ENCODE peak calls at places on chromosomes 2 and 18, in six cellular contexts. F is GM12878, I is K562, H is WTC11, G is HepG2, L is H1. E is an unnamed sample.

GRCh38 chr2:223970343-223971128 is 13.3 kb downstream of the MRPL44 start:
- DNase-seq in F (no peak), I (peak), H (no peak), G (peak), L (no peak), E (peak)

GRCh38 chr2:143936758-143937562 is 583.0 kb downstream of the ZEB2 start:
- DNase-seq in F (no peak), I (no peak), H (peak), G (no peak), L (peak), E (peak)

GRCh38 chr2:67686254-67686653 is 289.1 kb downstream of the ETAA1 start:
- DNase-seq in F (no peak), I (no peak), H (no peak), G (no peak), L (no peak), E (no peak)

GRCh38 chr2:207711750-207712487 is 479 bp downstream of the CCNYL1 start:
- DNase-seq in F (no peak), I (peak), H (peak), G (no peak), L (no peak), E (peak)

GRCh38 chr2:29519996-29520395 is 401.4 kb downstream of the ALK start:
- DNase-seq in F (no peak), I (no peak), H (no peak), G (no peak), L (no peak), E (no peak)

GRCh38 chr2:11179196-11179595 is 23.9 kb downstream of the SLC66A3 start:
- DNase-seq in F (no peak), I (no peak), H (no peak), G (no peak), L (no peak), E (no peak)

GRCh38 chr2:223477318-223477717 is 124.8 kb downstream of the SCG2 start:
- DNase-seq in F (no peak), I (no peak), H (no peak), G (no peak), L (no peak), E (no peak)

GRCh38 chr2:95110395-95110794 is 11.2 kb downstream of the MRPS5 start:
- DNase-seq in F (no peak), I (no peak), H (no peak), G (no peak), L (no peak), E (no peak)

GRCh38 chr18:55152801-55153200 is 193.5 kb upstream of the CCDC68 start:
- DNase-seq in F (no peak), I (no peak), H (no peak), G (no peak), L (no peak), E (no peak)

GRCh38 chr2:88724643-88725332 is 33.3 kb downstream of the RPIA start:
- DNase-seq in F (no peak), I (no peak), H (no peak), G (no peak), L (no peak), E (no peak)

GRCh38 chr18:44973282-44973681 is 292.6 kb downstream of the SETBP1 start:
- DNase-seq in F (no peak), I (no peak), H (no peak), G (no peak), L (no peak), E (peak)

GRCh38 chr2:188853307-188853706 is 120.9 kb upstream of the COL3A1 start:
- DNase-seq in F (no peak), I (no peak), H (no peak), G (no peak), L (no peak), E (no peak)

GRCh38 chr2:194514281-194514680 is 1142.7 kb upstream of the SLC39A10 start:
- DNase-seq in F (no peak), I (no peak), H (no peak), G (no peak), L (no peak), E (no peak)

GRCh38 chr2:55493220-55493619 is 26.3 kb upstream of the CFAP36 start:
- DNase-seq in F (no peak), I (no peak), H (no peak), G (no peak), L (no peak), E (no peak)

DNA sequence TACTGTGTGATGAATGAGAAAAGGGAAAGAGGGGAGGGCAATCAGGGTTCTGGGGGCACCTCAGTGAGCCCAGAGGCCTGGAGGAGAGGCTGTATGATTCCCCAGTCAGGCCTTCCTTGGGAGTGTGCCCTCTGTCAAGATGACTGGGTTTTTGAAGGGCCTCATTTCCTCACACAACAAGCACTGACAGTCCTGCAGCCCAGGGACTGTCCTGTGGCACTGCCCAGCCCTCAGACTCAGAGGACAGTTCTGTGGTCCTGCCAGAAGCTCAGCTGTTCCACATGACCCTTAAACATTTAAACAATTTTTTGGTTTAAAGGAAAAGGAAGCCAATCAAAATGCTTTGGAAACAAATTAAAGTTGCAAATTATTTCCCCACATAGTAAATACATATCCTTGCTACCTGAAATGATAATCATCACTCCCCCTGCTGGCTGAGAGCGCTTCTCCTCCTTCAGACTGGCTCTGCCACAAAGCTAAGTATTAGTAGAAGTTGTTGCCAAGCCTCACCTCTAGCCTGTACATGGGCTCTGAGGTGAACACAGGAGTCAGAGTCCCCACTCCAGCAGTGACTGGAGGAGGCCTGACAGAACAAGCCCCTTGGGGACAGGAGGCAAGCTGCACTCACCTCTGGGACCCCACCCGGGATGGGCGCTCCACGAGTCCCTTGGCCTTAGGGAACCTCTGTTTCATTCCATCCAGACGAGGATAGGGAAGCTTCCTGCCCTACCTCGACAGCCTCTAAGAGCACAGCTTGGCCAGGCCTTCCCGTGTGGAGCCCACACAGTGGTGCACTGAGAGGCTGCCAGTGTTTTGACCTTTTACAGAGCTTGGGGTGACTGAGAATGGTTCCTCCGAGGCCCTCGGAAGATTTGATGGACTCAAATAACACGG is 91.2 kb upstream of the SMAD7 start:
- DNase-seq in F (no peak), I (no peak), H (peak), G (peak), L (no peak), E (peak)
- TF ChIP-seq CREB1 in F (no peak), I (no peak), H (no peak), G (no peak), L (no peak), E (no peak)

DNA sequence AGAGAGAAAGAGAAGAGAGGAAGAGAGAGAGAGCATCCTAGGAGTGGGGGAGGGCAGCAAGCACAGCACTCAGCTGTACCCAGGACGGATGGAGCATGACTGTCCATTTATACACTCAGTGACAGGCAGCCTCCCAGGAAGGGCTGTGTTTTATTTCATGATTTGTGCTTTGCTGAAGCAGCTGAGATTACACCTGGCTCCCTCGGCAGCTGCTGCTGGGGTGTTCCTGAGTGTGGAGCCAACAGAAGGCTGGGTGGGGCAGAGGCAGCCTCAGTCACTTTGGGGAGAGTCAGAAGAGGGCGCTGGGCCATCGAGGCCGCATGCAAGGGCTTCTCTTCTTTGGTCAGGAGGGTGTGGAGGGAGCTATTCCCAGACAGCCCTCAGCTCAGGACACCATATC is 47.7 kb upstream of the TEX51 start:
- DNase-seq in F (no peak), I (no peak), H (no peak), G (no peak), L (no peak), E (no peak)
- TF ChIP-seq CREB1 in F (no peak), I (no peak), H (no peak), G (no peak), L (no peak), E (no peak)

GRCh38 chr2:96651793-96652192 is 9.2 kb downstream of the FER1L5 start:
- DNase-seq in F (no peak), I (no peak), H (no peak), G (no peak), L (no peak), E (no peak)
- TF ChIP-seq CREB1 in F (no peak), I (no peak), H (no peak), G (no peak), L (no peak), E (no peak)

GRCh38 chr2:118202707-118203303 is 114.5 kb downstream of the INSIG2 start:
- DNase-seq in F (no peak), I (peak), H (peak), G (peak), L (no peak), E (peak)
- TF ChIP-seq CREB1 in F (no peak), I (no peak), H (no peak), G (no peak), L (no peak), E (no peak)

GRCh38 chr2:226727251-226727650 is 72.4 kb downstream of the IRS1 start:
- DNase-seq in F (no peak), I (no peak), H (no peak), G (no peak), L (no peak), E (no peak)

GRCh38 chr2:226728996-226729395 is 70.6 kb downstream of the IRS1 start:
- DNase-seq in F (no peak), I (no peak), H (no peak), G (no peak), L (no peak), E (no peak)

GRCh38 chr2:226733189-226733858 is 66.3 kb downstream of the IRS1 start:
- DNase-seq in F (no peak), I (no peak), H (no peak), G (peak), L (no peak), E (no peak)

GRCh38 chr2:226732478-226733188 is 67.0 kb downstream of the IRS1 start:
- DNase-seq in F (no peak), I (no peak), H (no peak), G (peak), L (no peak), E (no peak)

GRCh38 chr2:226730487-226730886 is 69.1 kb downstream of the IRS1 start:
- DNase-seq in F (no peak), I (no peak), H (peak), G (peak), L (no peak), E (peak)
- TF ChIP-seq CREB1 in F (no peak), I (no peak), H (no peak), G (no peak), L (no peak), E (no peak)

GRCh38 chr2:222296311-222296736 is 2.5 kb downstream of the PAX3 start:
- DNase-seq in F (no peak), I (no peak), H (no peak), G (no peak), L (no peak), E (no peak)

GRCh38 chr2:222295368-222296041 is 3.3 kb downstream of the PAX3 start:
- DNase-seq in F (no peak), I (no peak), H (no peak), G (no peak), L (no peak), E (peak)

GRCh38 chr2:222293660-222294630 is 4.9 kb downstream of the PAX3 start:
- DNase-seq in F (no peak), I (no peak), H (no peak), G (no peak), L (no peak), E (peak)

GRCh38 chr2:222296911-222297599 is 1.7 kb downstream of the PAX3 start:
- DNase-seq in F (no peak), I (no peak), H (no peak), G (no peak), L (no peak), E (peak)

DNA sequence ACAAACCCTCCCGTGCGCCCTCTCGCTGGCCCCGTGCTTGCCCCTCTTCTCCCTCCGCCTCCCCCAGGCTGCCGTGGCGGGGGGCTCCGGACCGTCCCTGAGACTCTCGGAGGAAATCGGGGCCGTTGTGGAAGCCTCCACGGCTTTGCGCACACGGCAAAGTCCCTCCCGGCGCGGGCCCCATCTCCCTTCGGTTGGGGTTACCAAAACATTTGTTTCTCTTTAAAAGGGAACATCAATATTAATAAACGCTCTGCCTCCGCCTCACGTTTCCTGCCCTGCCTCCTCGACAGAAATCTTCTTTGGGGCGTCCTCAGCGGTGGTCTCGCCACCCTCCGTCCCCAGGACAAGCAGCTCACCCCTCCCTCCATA is 3.8 kb downstream of the PAX3 start:
- DNase-seq in F (no peak), I (no peak), H (no peak), G (no peak), L (no peak), E (no peak)
- TF ChIP-seq CREB1 in F (no peak), I (no peak), H (no peak), G (no peak), L (no peak), E (no peak)

GRCh38 chr2:8153258-8153718 is 528.6 kb upstream of the ID2 start:
- DNase-seq in F (no peak), I (no peak), H (no peak), G (no peak), L (no peak), E (no peak)

GRCh38 chr2:8152392-8153257 is 529.2 kb upstream of the ID2 start:
- DNase-seq in F (peak), I (no peak), H (no peak), G (no peak), L (no peak), E (no peak)

GRCh38 chr2:8157621-8158020 is 524.2 kb upstream of the ID2 start:
- DNase-seq in F (no peak), I (no peak), H (no peak), G (no peak), L (no peak), E (no peak)

GRCh38 chr2:8154270-8154669 is 527.6 kb upstream of the ID2 start:
- DNase-seq in F (no peak), I (no peak), H (no peak), G (no peak), L (no peak), E (no peak)

DNA sequence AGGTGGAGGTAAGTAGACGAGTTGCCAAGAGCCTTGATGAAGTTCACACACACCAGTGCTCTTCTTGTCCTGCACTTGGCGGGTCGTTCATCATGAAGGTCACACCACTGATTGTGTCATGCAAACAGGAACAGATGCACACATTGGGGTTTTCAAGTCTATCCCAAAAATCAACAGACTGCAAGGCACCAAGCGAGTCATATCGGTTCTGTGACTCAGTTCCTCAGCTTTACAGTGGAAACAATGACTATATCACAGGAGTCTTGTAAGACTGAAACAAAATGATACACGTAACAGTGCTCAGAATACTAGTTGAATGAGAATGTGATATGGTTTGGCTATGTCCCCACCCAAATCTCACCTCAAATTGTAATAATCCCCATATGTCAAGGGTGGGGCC is 526.9 kb upstream of the ID2 start:
- DNase-seq in F (no peak), I (no peak), H (no peak), G (no peak), L (no peak), E (no peak)
- TF ChIP-seq CREB1 in F (no peak), I (no peak), H (no peak), G (no peak), L (no peak), E (no peak)

GRCh38 chr2:109174626-109175349 is 45.8 kb downstream of the SH3RF3 start:
- DNase-seq in F (no peak), I (no peak), H (no peak), G (no peak), L (no peak), E (no peak)

GRCh38 chr2:109176489-109176888 is 47.5 kb downstream of the SH3RF3 start:
- DNase-seq in F (no peak), I (no peak), H (no peak), G (no peak), L (no peak), E (no peak)

GRCh38 chr2:109175350-109175678 is 46.3 kb downstream of the SH3RF3 start:
- DNase-seq in F (no peak), I (no peak), H (no peak), G (no peak), L (no peak), E (no peak)

GRCh38 chr2:109178974-109179373 is 50.0 kb downstream of the SH3RF3 start:
- DNase-seq in F (no peak), I (no peak), H (no peak), G (no peak), L (no peak), E (no peak)

GRCh38 chr2:109176928-109177327 is 47.9 kb downstream of the SH3RF3 start:
- DNase-seq in F (no peak), I (no peak), H (no peak), G (no peak), L (no peak), E (no peak)
- TF ChIP-seq CREB1 in F (no peak), I (no peak), H (no peak), G (no peak), L (no peak), E (no peak)

GRCh38 chr2:72995420-72996151 is 75.9 kb downstream of the SFXN5 start:
- DNase-seq in F (no peak), I (no peak), H (no peak), G (no peak), L (no peak), E (no peak)
- TF ChIP-seq CREB1 in F (no peak), I (no peak), H (no peak), G (no peak), L (no peak), E (no peak)

GRCh38 chr18:78242796-78243195 is 736.8 kb upstream of the SALL3 start:
- DNase-seq in F (no peak), I (no peak), H (no peak), G (no peak), L (no peak), E (no peak)
- TF ChIP-seq CREB1 in F (no peak), I (no peak), H (no peak), G (no peak), L (no peak), E (no peak)

E was measured in GM23338.